ENCODE peak calls at places on chromosomes 12 and 14, in five cellular contexts. I is T follicular helper cell, N is Daoy, R is prostate gland, F is EH. W is an unnamed sample.

GRCh38 chr12:77031745-77032144 is 33.6 kb downstream of the E2F7 start:
- DNase-seq in F (peak; percentile 41), R (no peak), I (no peak), N (peak; percentile 53), W (no peak)

GRCh38 chr14:99733551-99734405 is 49.7 kb downstream of the CYP46A1 start:
- DNase-seq in F (no peak), I (no peak), N (peak; percentile 13), R (no peak), W (no peak)

GRCh38 chr14:81164167-81164774 is 56.5 kb downstream of the GTF2A1 start:
- DNase-seq in N (peak; percentile 79), I (peak; percentile 4), F (peak; percentile 81), R (peak; percentile 16), W (peak; percentile 50)

GRCh38 chr14:91292476-91292875 is 48.0 kb upstream of the GPR68 start:
- DNase-seq in R (no peak), N (no peak), I (no peak), F (no peak), W (no peak)

GRCh38 chr12:105025890-105026289 is 39.8 kb downstream of the NOPCHAP1 start:
- DNase-seq in F (peak; percentile 79), N (peak; percentile 11), R (peak; percentile 67), I (no peak), W (no peak)

GRCh38 chr12:122028165-122028591 is 6.5 kb downstream of the BCL7A start:
- DNase-seq in I (no peak), R (no peak), N (no peak), F (no peak), W (no peak)

GRCh38 chr14:71923471-71923870 is 8.8 kb upstream of the RGS6 start:
- DNase-seq in N (no peak), R (no peak), F (no peak), I (no peak), W (no peak)

GRCh38 chr12:52816189-52816588 is 2.3 kb upstream of the KRT4 start:
- DNase-seq in I (no peak), R (no peak), N (no peak), F (no peak), W (no peak)

GRCh38 chr14:87952307-87953094 is 40.5 kb downstream of the GALC start:
- DNase-seq in R (no peak), I (no peak), F (no peak), N (no peak), W (no peak)

GRCh38 chr12:24948452-24948815 is 467 bp downstream of the BCAT1 start:
- DNase-seq in F (peak; percentile 67), I (no peak), N (peak; percentile 52), R (no peak), W (peak; percentile 17)

GRCh38 chr12:14239935-14240872 is 125.3 kb upstream of the ATF7IP start:
- DNase-seq in N (peak; percentile 46), R (peak; percentile 46), I (no peak), F (no peak), W (no peak)

GRCh38 chr12:96294831-96295230 is 100.7 kb downstream of the ELK3 start:
- DNase-seq in I (no peak), F (peak; percentile 63), R (no peak), N (no peak), W (no peak)

GRCh38 chr12:916240-916639 is 33.3 kb downstream of the RAD52 start:
- DNase-seq in I (no peak), R (no peak), N (no peak), F (no peak), W (no peak)

GRCh38 chr14:23359167-23359626 is 5.8 kb downstream of the EFS start:
- DNase-seq in I (no peak), F (no peak), N (no peak), R (no peak), W (no peak)

GRCh38 chr14:69873877-69874780 is 5.1 kb upstream of the SMOC1 start:
- DNase-seq in I (no peak), R (no peak), N (peak; percentile 32), F (peak; percentile 47), W (no peak)

GRCh38 chr12:58090685-58091084 is 149.3 kb downstream of the ATP23 start:
- DNase-seq in R (no peak), I (no peak), N (no peak), F (no peak), W (no peak)

W was measured in activated T-helper 1 cell treated with anti-CD3 and anti-CD28 coated beads, Interleukin-12 subunit alpha, Interleukin-12 subunit beta, Interleukin-2, Interleukin-4 antibody, amounts not matched to agents 30 ng/mL and 10 ng/mL and 1 ng/mL, durations not matched to agents 14 hours and 24 hours and 36 hours.